ENCODE peak calls at places on chromosomes 13 and 19, in seven cellular contexts. E, N, X, S, M, V and G are unnamed samples.

GRCh38 chr19:48854103-48854502 is 14.3 kb downstream of the PLEKHA4 start:
- DNase-seq in E (no peak), N (no peak), X (no peak), S (no peak), M (no peak), V (no peak), G (no peak)

GRCh38 chr13:96880419-96880818 is 113.9 kb downstream of the OXGR1 start:
- DNase-seq in E (no peak), N (no peak), X (no peak), S (no peak), M (no peak), V (no peak), G (no peak)

GRCh38 chr19:39679791-39680168 is 24.1 kb downstream of the LGALS16 start:
- DNase-seq in E (no peak), N (no peak), X (no peak), S (no peak), M (no peak), V (no peak), G (no peak)

GRCh38 chr19:42201489-42202289 is 15.8 kb downstream of the DEDD2 start:
- DNase-seq in E (no peak), N (no peak), X (no peak), S (no peak), M (no peak), V (no peak), G (no peak)

GRCh38 chr19:16836115-16836905 is 7.1 kb downstream of the SIN3B start:
- DNase-seq in E (no peak), N (no peak), X (no peak), S (no peak), M (no peak), V (no peak), G (no peak)

GRCh38 chr13:60790620-60791019 is 393.6 kb downstream of the TDRD3 start:
- DNase-seq in E (no peak), N (no peak), X (peak), S (no peak), M (no peak), V (peak), G (no peak)

GRCh38 chr19:18649371-18650047 is 12.7 kb downstream of the KLHL26 start:
- DNase-seq in E (peak), N (no peak), X (peak), S (no peak), M (no peak), V (peak), G (peak)

GRCh38 chr19:9673912-9674668 is 810 bp downstream of the ZNF562 start:
- DNase-seq in E (no peak), N (no peak), X (no peak), S (no peak), M (peak), V (no peak), G (no peak)

GRCh38 chr19:33771308-33772101 is 25.2 kb upstream of the KCTD15 start:
- DNase-seq in E (peak), N (no peak), X (peak), S (peak), M (no peak), V (peak), G (peak)

GRCh38 chr19:13117176-13117771 is 734 bp upstream of the TRMT1 start:
- DNase-seq in E (no peak), N (no peak), X (no peak), S (no peak), M (peak), V (no peak), G (no peak)

GRCh38 chr19:279656-280055 is 11.5 kb downstream of the PLPP2 start:
- DNase-seq in E (peak), N (no peak), X (no peak), S (no peak), M (no peak), V (no peak), G (no peak)

GRCh38 chr19:13127811-13128575 is 9.9 kb downstream of the NACC1 start:
- DNase-seq in E (no peak), N (no peak), X (no peak), S (no peak), M (no peak), V (no peak), G (no peak)

GRCh38 chr13:29703421-29703820 is 107.9 kb upstream of the SLC7A1 start:
- DNase-seq in E (no peak), N (no peak), X (no peak), S (no peak), M (no peak), V (no peak), G (no peak)
- TF ChIP-seq CTCF in E (no peak), N (no peak), X (no peak), S (no peak), M (no peak), V (no peak), G (no peak)

DNA sequence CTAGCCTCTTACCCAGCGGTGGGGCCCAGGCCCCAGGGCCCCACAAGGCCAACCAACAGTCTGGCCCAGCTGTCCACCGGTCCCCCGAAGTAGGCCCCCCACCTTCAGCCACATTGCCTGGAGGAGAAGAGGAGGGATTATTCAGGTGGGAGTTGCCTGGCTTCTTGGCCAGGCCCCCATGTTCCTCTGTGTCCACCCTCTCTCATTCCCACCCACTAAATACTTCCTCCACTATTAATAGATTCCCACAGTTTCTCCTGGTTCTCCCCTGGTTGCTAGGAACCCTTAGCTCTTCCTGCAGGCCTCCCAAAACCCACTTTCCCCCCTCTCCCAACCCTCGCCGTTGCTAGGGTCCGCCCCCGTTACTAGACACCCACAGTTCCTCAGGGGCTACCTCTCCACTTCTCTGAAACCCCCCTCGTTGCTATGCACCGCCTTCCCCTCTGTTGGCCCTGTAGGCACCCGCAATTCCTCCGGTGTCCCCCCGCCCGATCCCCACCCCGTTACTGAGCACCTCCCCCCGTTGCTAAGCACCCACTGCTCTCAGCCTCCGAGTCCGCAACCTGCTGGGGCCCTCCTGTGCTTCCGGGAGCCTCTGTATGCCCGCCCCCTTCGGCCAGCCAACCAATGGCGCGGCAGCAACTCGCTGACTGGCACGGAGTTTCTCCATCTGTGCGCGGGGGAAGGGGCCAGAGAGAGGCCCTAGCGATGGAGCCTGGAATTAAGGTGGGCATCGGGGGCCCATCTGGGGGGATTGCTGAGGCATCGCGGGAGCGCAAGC is 2.0 kb downstream of the COQ8B start:
- DNase-seq in E (peak), N (peak), X (peak), S (peak), M (no peak), V (peak), G (peak)
- TF ChIP-seq CTCF in E (no peak), N (no peak), X (no peak), S (no peak), M (no peak), V (no peak), G (no peak)

DNA sequence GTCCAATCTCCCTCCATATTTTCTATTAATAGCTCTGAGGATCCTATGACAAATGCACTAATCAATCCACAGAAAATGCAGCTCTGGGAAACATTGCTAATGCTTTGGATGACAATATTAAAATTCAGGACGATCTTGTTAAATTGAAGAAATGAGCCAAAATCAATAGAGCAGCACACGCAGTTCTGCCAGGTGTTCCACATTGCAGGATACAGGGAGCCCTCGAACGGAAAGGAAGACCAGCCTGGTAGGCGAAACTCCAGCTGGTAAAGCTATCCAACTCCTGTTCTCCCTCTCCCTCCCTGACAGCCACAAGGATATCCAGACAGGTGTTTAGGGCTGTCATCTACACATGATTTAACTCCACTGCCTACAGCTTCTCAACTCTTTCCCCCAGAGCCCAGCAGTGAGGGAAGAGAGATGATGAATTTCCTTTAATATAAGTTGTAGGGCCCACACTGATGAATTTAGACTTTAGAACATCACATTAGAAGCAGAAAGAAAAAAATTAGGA is 67.7 kb downstream of the EPSTI1 start:
- DNase-seq in E (no peak), N (no peak), X (no peak), S (no peak), M (no peak), V (no peak), G (no peak)
- TF ChIP-seq CTCF in E (no peak), N (no peak), X (no peak), S (no peak), M (no peak), V (no peak), G (no peak)

GRCh38 chr19:47796785-47797184 is 7.6 kb downstream of the TPRX1 start:
- DNase-seq in E (no peak), N (no peak), X (no peak), S (no peak), M (no peak), V (no peak), G (no peak)

GRCh38 chr19:47797996-47798903 is 6.1 kb downstream of the TPRX1 start:
- DNase-seq in E (no peak), N (no peak), X (no peak), S (no peak), M (no peak), V (no peak), G (no peak)

GRCh38 chr19:47790398-47790814 is 11.9 kb downstream of the SELENOW start:
- DNase-seq in E (peak), N (no peak), X (peak), S (peak), M (peak), V (peak), G (peak)

GRCh38 chr19:47792616-47793015 is 11.7 kb downstream of the TPRX1 start:
- DNase-seq in E (no peak), N (no peak), X (no peak), S (no peak), M (no peak), V (no peak), G (no peak)

DNA sequence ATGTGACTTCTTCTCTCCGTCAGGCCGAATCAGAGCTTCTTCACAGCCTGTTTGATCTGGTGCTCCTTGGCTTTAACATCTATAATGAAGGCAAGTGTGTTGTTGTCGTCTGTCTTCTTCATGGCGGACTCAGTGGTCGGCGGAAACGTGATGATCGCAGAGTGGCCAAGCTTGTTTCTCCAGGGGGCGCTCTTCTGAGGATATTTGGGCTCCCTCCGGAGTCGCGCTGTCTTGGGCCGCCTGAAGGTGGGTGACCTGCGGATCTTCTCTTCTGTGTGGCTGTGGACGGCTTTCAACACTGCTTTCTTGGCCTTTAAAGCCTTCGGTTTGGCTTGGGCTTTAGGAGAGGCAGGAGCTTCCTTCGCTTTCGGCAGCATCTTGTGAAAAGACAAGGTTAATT is 9.8 kb downstream of the TPRX1 start:
- DNase-seq in E (no peak), N (no peak), X (no peak), S (no peak), M (no peak), V (peak), G (no peak)
- TF ChIP-seq CTCF in E (no peak), N (peak), X (no peak), S (no peak), M (no peak), V (peak), G (no peak)

GRCh38 chr13:108220042-108220441 is 1.9 kb downstream of the ABHD13 start:
- DNase-seq in E (no peak), N (no peak), X (no peak), S (no peak), M (peak), V (no peak), G (no peak)
- TF ChIP-seq CTCF in E (no peak), N (no peak), X (no peak), S (no peak), M (peak), V (no peak), G (no peak)

DNA sequence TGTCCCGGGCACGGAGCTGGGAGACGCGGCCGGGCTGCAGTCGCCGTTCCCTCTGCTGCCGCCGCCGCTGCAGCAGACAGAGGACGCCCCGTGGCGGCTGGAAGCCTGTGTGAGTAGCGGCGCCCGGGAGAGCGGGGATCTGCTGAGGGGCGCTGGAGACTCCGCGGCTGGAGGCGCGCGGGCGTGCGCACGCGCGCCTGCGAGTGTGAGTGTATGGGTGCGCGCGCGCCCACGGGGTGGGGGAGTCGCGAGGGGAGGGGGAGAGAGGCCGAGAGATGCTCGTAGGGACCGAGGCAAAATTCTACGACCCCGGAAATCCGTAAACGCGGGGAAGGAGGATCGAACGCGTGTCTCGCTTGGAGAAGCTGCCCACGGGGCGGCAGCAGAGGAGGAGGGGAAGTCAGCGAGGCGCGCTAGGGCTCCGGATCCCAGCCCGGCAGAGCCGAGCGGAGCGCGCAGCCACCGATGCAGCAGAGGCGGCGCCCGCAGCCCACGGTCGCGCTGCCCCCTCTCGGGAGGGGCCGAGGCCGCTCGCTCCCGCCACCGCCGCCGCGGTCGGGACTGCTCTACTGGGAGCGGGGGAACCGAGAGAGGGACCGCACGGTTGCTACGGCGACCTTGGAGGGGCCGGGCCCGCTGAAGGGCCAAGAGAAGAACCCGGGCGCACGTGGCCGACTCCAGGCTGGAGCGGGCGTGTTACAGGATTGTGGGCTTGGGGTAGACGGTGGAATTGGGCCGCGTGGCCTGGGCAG is at the start of gene ENOX1:
- DNase-seq in E (no peak), N (no peak), X (peak), S (no peak), M (peak), V (peak), G (peak)
- TF ChIP-seq CTCF in E (no peak), N (peak), X (no peak), S (no peak), M (no peak), V (peak), G (no peak)

DNA sequence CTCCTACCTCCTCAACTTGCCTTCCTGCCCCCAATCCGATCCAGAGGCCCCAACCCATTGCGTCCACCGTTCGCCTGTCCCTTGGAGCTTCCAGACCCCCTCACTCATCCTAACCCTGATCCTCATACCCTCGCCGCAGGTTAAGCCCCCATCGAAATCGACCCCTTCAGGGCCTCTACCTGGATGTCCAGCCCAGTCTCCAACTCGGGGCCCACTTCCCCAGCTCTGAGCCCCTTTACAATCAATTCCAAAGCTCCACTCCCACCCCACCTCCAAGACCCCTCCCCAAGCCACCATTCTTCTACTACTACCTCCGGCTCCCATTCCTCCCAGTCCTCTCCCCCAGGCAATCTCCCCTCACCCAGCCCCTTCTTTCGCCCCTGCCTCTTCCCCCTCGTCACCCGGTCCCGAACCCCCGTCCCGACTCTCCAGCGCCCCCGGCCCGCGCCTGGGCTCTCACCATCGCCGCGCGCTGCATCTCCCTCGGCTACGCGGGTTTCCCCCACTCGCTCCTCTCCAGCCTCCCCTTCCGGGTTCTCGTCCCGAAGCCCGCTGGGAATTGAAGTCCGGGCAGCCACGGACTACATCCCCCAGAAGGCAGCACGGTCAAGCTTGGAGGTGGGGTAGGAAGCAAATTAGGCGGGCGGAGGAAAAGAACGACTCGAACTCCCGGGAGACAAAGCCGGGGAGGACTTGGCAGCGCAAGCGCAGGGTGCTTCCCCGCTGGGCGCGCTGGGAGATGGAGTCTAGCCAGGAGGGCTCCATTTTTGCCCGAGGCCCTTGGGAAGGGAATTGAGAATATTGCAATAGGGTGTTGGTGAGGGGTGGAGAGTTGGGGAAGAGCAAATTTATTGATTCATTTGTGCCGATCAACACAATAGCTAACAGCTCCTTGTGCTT is at the start of gene FBXO46:
- DNase-seq in E (peak), N (peak), X (peak), S (peak), M (peak), V (peak), G (peak)
- TF ChIP-seq CTCF in E (no peak), N (no peak), X (no peak), S (no peak), M (no peak), V (peak), G (no peak)

GRCh38 chr13:110366733-110367132 is 59.6 kb downstream of the COL4A2 start:
- DNase-seq in E (no peak), N (no peak), X (no peak), S (no peak), M (no peak), V (no peak), G (no peak)

GRCh38 chr13:110368408-110368807 is 61.3 kb downstream of the COL4A2 start:
- DNase-seq in E (no peak), N (no peak), X (no peak), S (no peak), M (no peak), V (no peak), G (no peak)

GRCh38 chr13:110367620-110368019 is 60.5 kb downstream of the COL4A2 start:
- DNase-seq in E (no peak), N (no peak), X (no peak), S (no peak), M (no peak), V (no peak), G (no peak)

GRCh38 chr13:110371550-110372465 is 64.7 kb downstream of the COL4A2 start:
- DNase-seq in E (no peak), N (no peak), X (no peak), S (no peak), M (no peak), V (no peak), G (no peak)

GRCh38 chr13:110369400-110369799 is 62.3 kb downstream of the COL4A2 start:
- DNase-seq in E (no peak), N (no peak), X (no peak), S (no peak), M (no peak), V (no peak), G (no peak)
- TF ChIP-seq CTCF in E (no peak), N (no peak), X (no peak), S (no peak), M (peak), V (no peak), G (no peak)